ENCODE peak calls at places on chromosomes 1 and 21, in six cellular contexts. F is PC-9, Z is thyroid gland, D is left ventricle myocardium inferior, T is DND-41, I is psoas muscle. X is an unnamed sample.

GRCh38 chr1:221919743-221920142 is 177.9 kb upstream of the DUSP10 start:
- DNase-seq in I (no peak), F (no peak), D (no peak), Z (no peak), T (no peak), X (no peak)

GRCh38 chr1:217425528-217425927 is 205.4 kb downstream of the GPATCH2 start:
- DNase-seq in I (no peak), T (no peak), D (no peak), F (no peak), Z (no peak), X (no peak)

GRCh38 chr21:34511154-34511553 is 856 bp downstream of the KCNE1 start:
- DNase-seq in Z (no peak), F (no peak), T (no peak), I (no peak), D (no peak), X (no peak)

GRCh38 chr1:165633624-165634023 is 2.6 kb downstream of the MGST3 start:
- DNase-seq in T (no peak), Z (no peak), F (peak), D (no peak), I (no peak), X (no peak)

GRCh38 chr1:26044971-26045711 is 777 bp downstream of the SLC30A2 start:
- DNase-seq in D (peak), Z (peak), F (no peak), I (no peak), T (no peak), X (no peak)

GRCh38 chr1:53507115-53507816 is 48.1 kb downstream of the DMRTB1 start:
- DNase-seq in T (no peak), D (no peak), F (no peak), Z (no peak), I (no peak), X (no peak)

GRCh38 chr1:181131255-181131901 is 42.9 kb downstream of the IER5 start:
- DNase-seq in Z (no peak), T (no peak), I (no peak), F (no peak), D (no peak), X (peak)

GRCh38 chr1:8858888-8859706 is 19.4 kb downstream of the ENO1 start:
- DNase-seq in I (no peak), F (peak), D (no peak), T (peak), Z (peak), X (no peak)

GRCh38 chr1:78222962-78223358 is 177.2 kb downstream of the GIPC2 start:
- DNase-seq in T (no peak), Z (no peak), D (no peak), F (no peak), I (no peak), X (no peak)

GRCh38 chr1:224381880-224382548 is 25.3 kb downstream of the CNIH4 start:
- DNase-seq in Z (no peak), F (no peak), T (no peak), D (no peak), I (no peak), X (no peak)

GRCh38 chr1:28893403-28894102 is 20.8 kb upstream of the EPB41 start:
- DNase-seq in F (no peak), D (no peak), I (peak), Z (no peak), T (no peak), X (no peak)

GRCh38 chr1:59043796-59044195 is 253.1 kb upstream of the FGGY start:
- DNase-seq in F (peak), T (no peak), D (peak), I (peak), Z (peak), X (no peak)

GRCh38 chr21:46066843-46067331 is 31.0 kb upstream of the COL6A2 start:
- DNase-seq in D (peak), Z (no peak), I (peak), T (no peak), F (no peak), X (no peak)

GRCh38 chr1:207824691-207825090 is 72.8 kb downstream of the CD46 start:
- DNase-seq in I (peak), D (no peak), Z (peak), T (no peak), F (no peak), X (peak)

GRCh38 chr1:229204863-229205777 is 65.8 kb upstream of the RAB4A start:
- DNase-seq in T (no peak), D (no peak), F (no peak), I (no peak), Z (peak), X (no peak)

GRCh38 chr1:198637157-198637556 is 1.7 kb upstream of the PTPRC start:
- DNase-seq in Z (no peak), I (no peak), T (no peak), D (no peak), F (no peak), X (no peak)

GRCh38 chr1:169060010-169060722 is 46.3 kb upstream of the ATP1B1 start:
- DNase-seq in F (peak), T (no peak), D (no peak), Z (no peak), I (peak), X (no peak)

GRCh38 chr1:214637722-214638473 is 34.9 kb downstream of the CENPF start:
- DNase-seq in T (peak), I (no peak), Z (peak), D (no peak), F (no peak), X (no peak)

GRCh38 chr1:96580920-96581319 is 140.7 kb upstream of the PTBP2 start:
- DNase-seq in I (no peak), D (no peak), F (no peak), Z (no peak), T (no peak), X (no peak)

GRCh38 chr21:36156815-36157670 is at the start of gene DOP1B:
- DNase-seq in F (no peak), D (peak), I (no peak), Z (no peak), T (peak), X (no peak)

GRCh38 chr21:27572681-27573080 is 605.8 kb upstream of the ADAMTS5 start:
- DNase-seq in D (no peak), Z (no peak), F (no peak), I (no peak), T (no peak), X (no peak)

GRCh38 chr1:229655781-229656180 is 29.7 kb downstream of the URB2 start:
- DNase-seq in D (no peak), I (no peak), T (no peak), Z (no peak), F (no peak), X (no peak)

GRCh38 chr21:32311621-32312020 is 13.0 kb downstream of the MRAP start:
- DNase-seq in F (no peak), Z (no peak), I (no peak), D (no peak), T (no peak), X (no peak)

GRCh38 chr1:7418442-7419080 is 352.5 kb upstream of the VAMP3 start:
- DNase-seq in D (no peak), F (no peak), T (no peak), I (no peak), Z (no peak), X (no peak)

GRCh38 chr1:209277662-209278061 is 305.9 kb upstream of the CAMK1G start:
- DNase-seq in Z (no peak), F (no peak), T (no peak), D (no peak), I (no peak), X (no peak)

GRCh38 chr1:12059722-12060464 is 3.2 kb upstream of the TNFRSF8 start:
- DNase-seq in Z (no peak), T (no peak), F (no peak), I (no peak), D (no peak), X (peak)

GRCh38 chr1:12064073-12064969 is 1.2 kb downstream of the TNFRSF8 start:
- DNase-seq in T (no peak), I (no peak), D (no peak), Z (no peak), F (no peak), X (no peak)

GRCh38 chr1:12065872-12066271 is 2.8 kb downstream of the TNFRSF8 start:
- DNase-seq in D (no peak), Z (no peak), I (no peak), T (peak), F (no peak), X (no peak)

GRCh38 chr1:12060500-12060899 is 2.6 kb upstream of the TNFRSF8 start:
- DNase-seq in F (no peak), T (no peak), I (no peak), Z (no peak), D (no peak), X (no peak)

GRCh38 chr1:12063141-12064072 is at the start of gene TNFRSF8:
- DNase-seq in I (no peak), T (peak), F (no peak), D (no peak), Z (no peak), X (peak)
- H3K4me3 ChIP-seq in I (no peak), T (no peak), F (no peak), D (peak), Z (no peak), X (peak)

GRCh38 chr1:171233183-171233582 is 15.1 kb upstream of the FMO1 start:
- DNase-seq in Z (no peak), I (no peak), T (no peak), F (no peak), D (no peak), X (no peak)
- TF ChIP-seq CTCF in Z (no peak), I (no peak), T (no peak), F (no peak), D (no peak), X (no peak)

GRCh38 chr1:1128454-1129139 is 12.7 kb upstream of the C1orf159 start:
- DNase-seq in F (no peak), I (no peak), D (no peak), T (no peak), Z (no peak), X (no peak)
- H3K4me3 ChIP-seq in F (no peak), I (no peak), D (no peak), T (no peak), Z (no peak), X (no peak)

GRCh38 chr1:172778461-172779455 is 119.9 kb downstream of the FASLG start:
- DNase-seq in I (no peak), F (no peak), T (no peak), D (no peak), Z (no peak), X (peak)
- TF ChIP-seq CTCF in I (no peak), F (no peak), T (peak), D (no peak), Z (no peak), X (peak)

X was measured in GM06990.